ENCODE peak calls at places on chromosome 12, in seven cellular contexts. A is H9, P is neural progenitor cell, B is astrocyte, F is gastrocnemius medialis, I is left ventricle myocardium inferior, N is cardiac muscle cell. V is an unnamed sample. For H3K4me1, the result is how much of the 10 kb centered on the place peaks cover.

GRCh38 chr12:40444174-40444573 is 219.4 kb downstream of the LRRK2 start:
- DNase-seq in A (no peak), P (no peak), B (no peak), F (no peak), I (no peak), N (no peak), V (no peak)

GRCh38 chr12:117100251-117100650 is 1.0 kb upstream of the TESC start:
- DNase-seq in A (no peak), P (peak), B (no peak), F (no peak), I (no peak), N (no peak), V (no peak)

GRCh38 chr12:66688836-66689439 is 10.1 kb upstream of the GRIP1 start:
- DNase-seq in A (peak), P (peak), B (no peak), F (no peak), I (no peak), N (peak), V (peak)

GRCh38 chr12:115411121-115411520 is 727.1 kb upstream of the TBX3 start:
- DNase-seq in A (no peak), P (peak), B (no peak), F (no peak), I (no peak), N (no peak), V (no peak)

GRCh38 chr12:108679282-108679681 is 45.6 kb upstream of the SELPLG start:
- DNase-seq in A (no peak), P (no peak), B (no peak), F (no peak), I (no peak), N (no peak), V (no peak)

GRCh38 chr12:89382366-89382765 is 30.1 kb upstream of the DUSP6 start:
- DNase-seq in A (no peak), P (no peak), B (no peak), F (no peak), I (no peak), N (no peak), V (no peak)

GRCh38 chr12:84079621-84080020 is 833.0 kb downstream of the SLC6A15 start:
- DNase-seq in A (no peak), P (no peak), B (peak), F (no peak), I (no peak), N (no peak), V (no peak)

GRCh38 chr12:113334786-113335539 is at the start of gene SLC8B1:
- DNase-seq in A (peak), P (peak), B (peak), F (peak), I (peak), N (peak), V (peak)

GRCh38 chr12:117580718-117581062 is 219.3 kb upstream of the NOS1 start:
- DNase-seq in A (peak), P (peak), B (no peak), F (peak), I (peak), N (no peak), V (peak)

GRCh38 chr12:14157129-14157747 is 175.8 kb upstream of the GRIN2B start:
- DNase-seq in A (no peak), P (no peak), B (no peak), F (no peak), I (no peak), N (no peak), V (no peak)

GRCh38 chr12:24039113-24039525 is 89.6 kb upstream of the SOX5 start:
- DNase-seq in A (no peak), P (no peak), B (peak), F (no peak), I (no peak), N (peak), V (no peak)

GRCh38 chr12:155006-155405 is 59.0 kb downstream of the SLC6A12 start:
- DNase-seq in A (no peak), P (no peak), B (no peak), F (no peak), I (no peak), N (no peak), V (no peak)

GRCh38 chr12:79414252-79414651 is 276.5 kb downstream of the PAWR start:
- DNase-seq in A (no peak), P (no peak), B (no peak), F (no peak), I (no peak), N (no peak), V (no peak)

GRCh38 chr12:113918306-113918705 is 47.8 kb downstream of the RBM19 start:
- DNase-seq in A (no peak), P (no peak), B (no peak), F (no peak), I (no peak), N (no peak), V (no peak)

GRCh38 chr12:103969391-103969790 is 3.7 kb downstream of the TDG start:
- DNase-seq in A (no peak), P (no peak), B (peak), F (no peak), I (no peak), N (no peak), V (no peak)

GRCh38 chr12:113658030-113658655 is 186.5 kb upstream of the LHX5 start:
- DNase-seq in A (no peak), P (no peak), B (no peak), F (no peak), I (no peak), N (peak), V (no peak)

GRCh38 chr12:124507188-124508109 is 60.0 kb downstream of the NCOR2 start:
- DNase-seq in A (no peak), P (peak), B (peak), F (peak), I (peak), N (peak), V (peak)

GRCh38 chr12:19681007-19681406 is 241.7 kb downstream of the AEBP2 start:
- DNase-seq in A (peak), P (no peak), B (no peak), F (no peak), I (no peak), N (no peak), V (no peak)

GRCh38 chr12:56082382-56082781 is 2.4 kb downstream of the ERBB3 start:
- DNase-seq in A (no peak), P (no peak), B (no peak), F (no peak), I (no peak), N (no peak), V (no peak)

GRCh38 chr12:10111451-10111850 is 12.7 kb upstream of the CLEC1A start:
- DNase-seq in A (no peak), P (no peak), B (no peak), F (no peak), I (no peak), N (no peak), V (no peak)

GRCh38 chr12:80325167-80325959 is 118.7 kb upstream of the PTPRQ start:
- DNase-seq in A (peak), P (no peak), B (no peak), F (no peak), I (no peak), N (peak), V (peak)

GRCh38 chr12:49635036-49635435 is 11.7 kb downstream of the PRPF40B start:
- DNase-seq in A (no peak), P (no peak), B (no peak), F (no peak), I (no peak), N (no peak), V (no peak)

GRCh38 chr12:227286-227915 is 13.4 kb upstream of the SLC6A12 start:
- DNase-seq in A (peak), P (no peak), B (no peak), F (no peak), I (no peak), N (no peak), V (no peak)

GRCh38 chr12:124463341-124463861 is 104.0 kb downstream of the NCOR2 start:
- DNase-seq in A (no peak), P (peak), B (no peak), F (no peak), I (no peak), N (no peak), V (peak)

GRCh38 chr12:30508205-30508967 is 187.3 kb downstream of the IPO8 start:
- DNase-seq in A (no peak), P (no peak), B (no peak), F (no peak), I (no peak), N (no peak), V (no peak)

GRCh38 chr12:132210223-132211055 is 66.2 kb downstream of the NOC4L start:
- DNase-seq in A (peak), P (no peak), B (no peak), F (no peak), I (no peak), N (no peak), V (no peak)

GRCh38 chr12:39417916-39418315 is 25.0 kb downstream of the KIF21A start:
- DNase-seq in A (no peak), P (no peak), B (no peak), F (no peak), I (no peak), N (no peak), V (no peak)

GRCh38 chr12:90543841-90544240 is 411.1 kb downstream of the CCER1 start:
- DNase-seq in A (no peak), P (no peak), B (peak), F (no peak), I (no peak), N (peak), V (peak)

GRCh38 chr12:77372026-77372425 is 306.7 kb upstream of the E2F7 start:
- DNase-seq in A (no peak), P (no peak), B (no peak), F (no peak), I (no peak), N (no peak), V (no peak)

GRCh38 chr12:114415525-114415868 is 9.6 kb upstream of the TBX5 start:
- DNase-seq in A (no peak), P (no peak), B (no peak), F (no peak), I (no peak), N (no peak), V (no peak)

GRCh38 chr12:99130808-99131538 is 485.9 kb downstream of the APAF1 start:
- DNase-seq in A (no peak), P (no peak), B (peak), F (no peak), I (no peak), N (peak), V (peak)

GRCh38 chr12:9064815-9065606 is 50.7 kb downstream of the A2M start:
- DNase-seq in A (peak), P (peak), B (peak), F (peak), I (peak), N (peak), V (no peak)

GRCh38 chr12:25377475-25378179 is 126.9 kb upstream of the KRAS start:
- DNase-seq in A (no peak), P (no peak), B (peak), F (no peak), I (no peak), N (peak), V (no peak)

GRCh38 chr12:48795550-48796455 is 6.9 kb upstream of the ADCY6 start:
- DNase-seq in A (peak), P (peak), B (peak), F (peak), I (no peak), N (peak), V (peak)

GRCh38 chr12:27869567-27869966 is 89.5 kb upstream of the MANSC4 start:
- DNase-seq in A (no peak), P (no peak), B (no peak), F (no peak), I (peak), N (peak), V (no peak)

GRCh38 chr12:111244673-111245072 is 124.2 kb downstream of the PHETA1 start:
- DNase-seq in A (no peak), P (no peak), B (no peak), F (no peak), I (no peak), N (no peak), V (no peak)

GRCh38 chr12:132163041-132163910 is 19.0 kb downstream of the NOC4L start:
- DNase-seq in A (no peak), P (no peak), B (no peak), F (no peak), I (peak), N (no peak), V (no peak)

GRCh38 chr12:80216890-80217559 is 117.7 kb downstream of the OTOGL start:
- DNase-seq in A (peak), P (peak), B (peak), F (no peak), I (no peak), N (no peak), V (no peak)

DNA sequence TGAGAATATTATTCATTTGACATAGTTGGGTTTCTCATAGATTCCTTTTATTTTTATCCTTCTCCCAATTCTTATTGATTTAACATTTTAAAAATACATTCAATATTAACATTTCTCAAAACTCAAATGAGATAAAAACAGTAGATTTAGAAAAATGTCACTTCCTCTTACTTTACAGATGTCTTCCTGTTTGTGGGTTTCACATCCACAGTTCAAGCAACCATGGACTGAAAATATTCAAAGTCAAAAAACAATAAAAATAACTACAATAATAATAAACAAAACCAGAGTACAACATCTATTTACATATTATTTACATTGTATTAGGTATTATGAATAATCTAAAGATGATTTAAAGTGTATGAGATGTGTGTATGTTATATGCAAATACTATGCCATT is 111.3 kb upstream of the SLC16A7 start:
- DNase-seq in A (no peak), P (no peak), B (no peak), F (no peak), I (no peak), N (no peak), V (no peak)
- H3K4me1 ChIP-seq in A (under half), P (under half), B (under half), F (under half), I (under half), N (under half), V (under half)

DNA sequence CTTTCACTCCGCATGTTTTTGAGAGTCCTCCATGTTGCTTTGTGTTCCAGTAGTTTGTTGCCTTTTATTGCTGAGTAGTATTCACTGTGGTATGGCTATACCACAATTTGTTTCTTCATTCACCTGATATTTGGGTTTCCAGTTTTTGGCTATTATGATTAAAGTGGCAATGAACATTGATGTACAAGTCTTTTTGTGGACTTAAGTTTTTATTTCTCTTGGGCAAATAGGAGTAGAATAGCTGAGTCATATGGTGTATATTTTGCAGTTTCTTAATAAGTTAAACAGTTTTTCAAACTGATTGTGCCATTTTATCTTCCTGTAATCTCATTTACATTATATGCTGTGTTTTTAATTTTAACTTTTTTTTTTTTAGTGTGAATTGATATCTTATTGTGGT is 16.2 kb downstream of the ADIPOR2 start:
- DNase-seq in A (no peak), P (no peak), B (no peak), F (no peak), I (no peak), N (no peak), V (no peak)
- H3K4me1 ChIP-seq in A (under half), P (under half), B (under half), F (half or more), I (half or more), N (under half), V (under half)

GRCh38 chr12:47048541-47048940 is 30.9 kb upstream of the PCED1B start:
- DNase-seq in A (no peak), P (no peak), B (no peak), F (no peak), I (no peak), N (no peak), V (no peak)
- H3K4me1 ChIP-seq in A (under half), P (under half), B (under half), F (under half), I (under half), N (under half), V (under half)

DNA sequence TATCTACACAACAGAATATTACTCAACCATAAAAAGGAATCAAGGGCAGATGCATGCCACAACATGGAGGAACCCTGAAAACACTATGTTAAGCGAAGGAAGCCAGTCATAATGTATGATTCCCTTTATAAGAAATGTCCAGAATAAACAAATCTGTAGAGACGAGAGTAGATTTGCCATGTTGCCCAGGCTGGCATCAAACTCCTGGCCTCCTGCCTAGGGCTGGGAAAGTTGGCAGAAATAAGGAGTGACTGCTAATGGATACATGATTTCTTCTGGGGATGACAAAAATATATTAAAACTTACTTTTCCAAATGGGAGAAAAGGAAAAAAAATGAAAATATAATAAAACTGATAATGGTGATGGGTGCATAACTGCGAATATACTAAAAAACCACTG is 10.9 kb downstream of the CLIP1 start:
- DNase-seq in A (no peak), P (no peak), B (no peak), F (peak), I (no peak), N (no peak), V (no peak)
- H3K4me1 ChIP-seq in A (under half), P (under half), B (under half), F (half or more), I (half or more), N (under half), V (under half)

DNA sequence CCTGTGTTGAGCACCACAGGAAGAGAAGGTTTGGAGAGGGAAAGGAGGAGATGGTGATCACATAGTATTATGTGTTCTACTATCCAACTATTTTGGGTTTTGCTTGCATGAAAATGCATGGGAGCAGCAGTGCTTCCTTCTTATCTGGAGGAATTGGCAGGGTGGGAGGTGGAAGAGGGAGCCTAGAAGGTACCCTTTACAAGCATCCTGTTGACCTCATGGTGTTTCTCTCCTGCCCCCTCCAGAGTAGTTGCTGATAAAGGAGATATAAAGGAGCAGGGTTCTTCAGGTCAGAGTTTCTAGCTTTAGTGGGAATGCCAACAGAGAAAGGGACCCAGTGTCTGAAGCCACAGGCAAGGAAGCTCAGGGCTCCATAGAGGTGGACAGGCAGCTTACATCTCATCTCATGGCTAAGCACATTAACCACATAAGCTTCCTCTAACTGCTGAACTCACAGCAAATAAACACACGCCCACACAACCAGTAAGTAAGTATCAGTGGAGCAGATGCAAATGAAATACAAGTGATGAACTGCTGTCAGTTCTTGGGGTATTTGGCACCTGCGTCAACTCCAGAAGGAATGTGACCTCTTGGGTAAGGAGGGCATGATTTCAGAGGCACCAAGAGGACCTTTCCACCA is 174.2 kb upstream of the SLC38A2 start:
- DNase-seq in A (no peak), P (no peak), B (peak), F (no peak), I (no peak), N (no peak), V (peak)
- H3K4me1 ChIP-seq in A (under half), P (under half), B (under half), F (under half), I (under half), N (under half), V (half or more)

GRCh38 chr12:122228092-122228491 is 2.2 kb upstream of the DIABLO start:
- DNase-seq in A (no peak), P (no peak), B (no peak), F (no peak), I (no peak), N (no peak), V (no peak)
- H3K4me1 ChIP-seq in A (under half), P (under half), B (under half), F (under half), I (under half), N (under half), V (under half)

GRCh38 chr12:96195845-96196451 is 1.8 kb downstream of the ELK3 start:
- DNase-seq in A (peak), P (peak), B (peak), F (no peak), I (no peak), N (peak), V (peak)
- H3K4me1 ChIP-seq in A (under half), P (under half), B (under half), F (under half), I (half or more), N (under half), V (under half)

DNA sequence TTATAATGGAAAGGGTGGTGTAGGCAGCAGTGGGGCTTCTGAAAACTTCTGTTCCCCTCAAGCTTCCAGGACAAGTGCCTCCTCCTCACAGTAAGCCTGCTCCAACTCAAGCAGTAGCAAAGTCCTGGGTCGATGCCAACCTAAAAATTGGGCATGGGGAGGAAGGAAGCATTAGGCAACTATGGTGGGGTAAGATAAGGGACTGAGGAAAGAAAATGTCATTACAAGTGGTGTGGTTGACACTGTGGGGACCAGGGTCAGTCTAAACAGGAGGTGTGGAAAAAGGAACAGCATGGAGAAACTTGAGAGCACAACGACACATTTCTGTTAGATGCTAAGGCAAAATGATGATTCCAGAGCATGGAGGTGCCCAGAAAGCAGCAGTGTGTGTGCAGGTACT is 34.9 kb downstream of the WIF1 start:
- DNase-seq in A (no peak), P (no peak), B (no peak), F (no peak), I (no peak), N (no peak), V (no peak)
- H3K4me1 ChIP-seq in A (under half), P (under half), B (under half), F (under half), I (under half), N (under half), V (under half)

GRCh38 chr12:122870867-122871664 is 24.9 kb downstream of the VPS37B start:
- DNase-seq in A (no peak), P (peak), B (peak), F (no peak), I (no peak), N (peak), V (peak)
- H3K4me1 ChIP-seq in A (under half), P (under half), B (under half), F (half or more), I (half or more), N (under half), V (half or more)